ENCODE peak calls at places on chromosomes 13 and 19, in seven cellular contexts. One of them, this sample, is unnamed.

GRCh38 chr13:97724450-97724849 is 229.0 kb upstream of the IPO5 start:
- DNase-seq in GM23338: no peak
- DNase-seq in H9: no peak
- DNase-seq in amygdala: no peak
- DNase-seq in ovary: no peak
- DNase-seq in osteocyte: no peak
- DNase-seq in EH: no peak
- DNase-seq in this sample: no peak

GRCh38 chr19:34959021-34959420 is 5.0 kb downstream of the ZNF792 start:
- DNase-seq in osteocyte: peak; percentile 44
- DNase-seq in H9: no peak
- DNase-seq in EH: no peak
- DNase-seq in ovary: no peak
- DNase-seq in amygdala: no peak
- DNase-seq in GM23338: no peak
- DNase-seq in this sample: no peak

GRCh38 chr13:113176292-113176691 is 17.8 kb downstream of the PROZ start:
- DNase-seq in amygdala: no peak
- DNase-seq in H9: no peak
- DNase-seq in ovary: no peak
- DNase-seq in EH: no peak
- DNase-seq in GM23338: no peak
- DNase-seq in osteocyte: peak; percentile 73
- DNase-seq in this sample: no peak

GRCh38 chr13:96052655-96053002 is 572 bp downstream of the UGGT2 start:
- DNase-seq in EH: peak; percentile 62
- DNase-seq in GM23338: peak; percentile 44
- DNase-seq in H9: no peak
- DNase-seq in ovary: no peak
- DNase-seq in amygdala: no peak
- DNase-seq in osteocyte: no peak
- DNase-seq in this sample: no peak

GRCh38 chr19:17765069-17765618 is 13.9 kb downstream of the FCHO1 start:
- DNase-seq in EH: no peak
- DNase-seq in H9: no peak
- DNase-seq in GM23338: no peak
- DNase-seq in osteocyte: no peak
- DNase-seq in ovary: no peak
- DNase-seq in amygdala: no peak
- DNase-seq in this sample: no peak

GRCh38 chr13:80339578-80339840 is 1.4 kb downstream of the SPRY2 start:
- DNase-seq in GM23338: peak; percentile 56
- DNase-seq in H9: no peak
- DNase-seq in EH: no peak
- DNase-seq in ovary: no peak
- DNase-seq in osteocyte: no peak
- DNase-seq in amygdala: no peak
- DNase-seq in this sample: no peak

GRCh38 chr19:10764340-10764894 is 46.5 kb downstream of the DNM2 start:
- DNase-seq in ovary: no peak
- DNase-seq in amygdala: no peak
- DNase-seq in EH: no peak
- DNase-seq in H9: no peak
- DNase-seq in osteocyte: no peak
- DNase-seq in GM23338: no peak
- DNase-seq in this sample: no peak

GRCh38 chr19:17292301-17293074 is 10.7 kb downstream of the ABHD8 start:
- DNase-seq in EH: peak; percentile 91
- DNase-seq in amygdala: no peak
- DNase-seq in ovary: peak; percentile 74
- DNase-seq in H9: peak; percentile 95
- DNase-seq in GM23338: peak; percentile 93
- DNase-seq in osteocyte: peak; percentile 91
- DNase-seq in this sample: peak; percentile 82

GRCh38 chr13:50685491-50685890 is 158.0 kb downstream of the DLEU7 start:
- DNase-seq in EH: no peak
- DNase-seq in ovary: no peak
- DNase-seq in GM23338: peak; percentile 44
- DNase-seq in H9: no peak
- DNase-seq in amygdala: peak; percentile 76
- DNase-seq in osteocyte: no peak
- DNase-seq in this sample: peak; percentile 51

GRCh38 chr13:68176486-68176885 is 946.4 kb upstream of the PCDH9 start:
- DNase-seq in EH: no peak
- DNase-seq in GM23338: no peak
- DNase-seq in H9: no peak
- DNase-seq in amygdala: no peak
- DNase-seq in ovary: no peak
- DNase-seq in osteocyte: no peak
- DNase-seq in this sample: no peak

This sample was measured in D341Med.